ENCODE peak calls at places on chromosome 1, in six cellular contexts. One of them, this sample, is unnamed.

GRCh38 chr1:204145033-204145504 is 6.8 kb downstream of the ETNK2 start:
- DNase-seq in HEK293T: no peak
- DNase-seq in IMR-90: no peak
- DNase-seq in K562: no peak
- DNase-seq in GM12878: no peak
- DNase-seq in HepG2: peak; percentile 97
- DNase-seq in this sample: no peak

GRCh38 chr1:201476670-201477344 is 7.8 kb upstream of the PHLDA3 start:
- DNase-seq in HEK293T: no peak
- DNase-seq in IMR-90: no peak
- DNase-seq in K562: no peak
- DNase-seq in GM12878: no peak
- DNase-seq in HepG2: no peak
- DNase-seq in this sample: no peak

GRCh38 chr1:175824079-175824478 is 80.7 kb upstream of the TNR start:
- DNase-seq in HEK293T: no peak
- DNase-seq in IMR-90: no peak
- DNase-seq in K562: peak; percentile 21
- DNase-seq in GM12878: no peak
- DNase-seq in HepG2: no peak
- DNase-seq in this sample: no peak

GRCh38 chr1:94248956-94249688 is 11.7 kb upstream of the ARHGAP29 start:
- DNase-seq in HEK293T: no peak
- DNase-seq in IMR-90: no peak
- DNase-seq in K562: no peak
- DNase-seq in GM12878: no peak
- DNase-seq in HepG2: no peak
- DNase-seq in this sample: no peak

GRCh38 chr1:234260578-234260977 is 112.7 kb upstream of the COA6 start:
- DNase-seq in HEK293T: no peak
- DNase-seq in IMR-90: no peak
- DNase-seq in K562: no peak
- DNase-seq in GM12878: no peak
- DNase-seq in HepG2: no peak
- DNase-seq in this sample: no peak

GRCh38 chr1:28509705-28510349 is 4.0 kb downstream of the RCC1 start:
- DNase-seq in HEK293T: no peak
- DNase-seq in IMR-90: no peak
- DNase-seq in K562: no peak
- DNase-seq in GM12878: no peak
- DNase-seq in HepG2: no peak
- DNase-seq in this sample: no peak

GRCh38 chr1:24327886-24328285 is 8.7 kb downstream of the GRHL3 start:
- DNase-seq in HEK293T: no peak
- DNase-seq in IMR-90: peak; percentile 44
- DNase-seq in K562: no peak
- DNase-seq in GM12878: no peak
- DNase-seq in HepG2: no peak
- DNase-seq in this sample: no peak

GRCh38 chr1:111476761-111477309 is 3.1 kb downstream of the C1orf162 start:
- DNase-seq in HEK293T: no peak
- DNase-seq in IMR-90: no peak
- DNase-seq in K562: no peak
- DNase-seq in GM12878: peak; percentile 59
- DNase-seq in HepG2: no peak
- DNase-seq in this sample: no peak

GRCh38 chr1:96722161-96722908 is 751 bp downstream of the PTBP2 start:
- DNase-seq in HEK293T: peak; percentile 69
- DNase-seq in IMR-90: peak; percentile 54
- DNase-seq in K562: peak; percentile 78
- DNase-seq in GM12878: no peak
- DNase-seq in HepG2: peak; percentile 7
- DNase-seq in this sample: peak; percentile 46

GRCh38 chr1:106292130-106292529 is 764.3 kb upstream of the PRMT6 start:
- DNase-seq in HEK293T: no peak
- DNase-seq in IMR-90: no peak
- DNase-seq in K562: no peak
- DNase-seq in GM12878: no peak
- DNase-seq in HepG2: no peak
- DNase-seq in this sample: no peak

GRCh38 chr1:156476501-156477298 is 23.9 kb downstream of the MEF2D start:
- DNase-seq in HEK293T: no peak
- DNase-seq in IMR-90: peak; percentile 93
- DNase-seq in K562: no peak
- DNase-seq in GM12878: no peak
- DNase-seq in HepG2: peak; percentile 45
- DNase-seq in this sample: peak; percentile 31

GRCh38 chr1:14598498-14599172 is at the start of gene KAZN:
- DNase-seq in HEK293T: peak; percentile 57
- DNase-seq in IMR-90: no peak
- DNase-seq in K562: peak; percentile 21
- DNase-seq in GM12878: no peak
- DNase-seq in HepG2: no peak
- DNase-seq in this sample: no peak

GRCh38 chr1:227900571-227901051 is 47.1 kb downstream of the WNT9A start:
- DNase-seq in HEK293T: no peak
- DNase-seq in IMR-90: no peak
- DNase-seq in K562: no peak
- DNase-seq in GM12878: no peak
- DNase-seq in HepG2: no peak
- DNase-seq in this sample: no peak

GRCh38 chr1:46487818-46488218 is 1.8 kb upstream of the DMBX1 start:
- DNase-seq in HEK293T: peak; percentile 62
- DNase-seq in IMR-90: no peak
- DNase-seq in K562: peak; percentile 82
- DNase-seq in GM12878: no peak
- DNase-seq in HepG2: no peak
- DNase-seq in this sample: peak; percentile 44

GRCh38 chr1:52037402-52037814 is 3.8 kb upstream of the KTI12 start:
- DNase-seq in HEK293T: no peak
- DNase-seq in IMR-90: peak; percentile 77
- DNase-seq in K562: no peak
- DNase-seq in GM12878: no peak
- DNase-seq in HepG2: peak; percentile 97
- DNase-seq in this sample: no peak

GRCh38 chr1:27887215-27888035 is 15.1 kb downstream of the THEMIS2 start:
- DNase-seq in HEK293T: no peak
- DNase-seq in IMR-90: no peak
- DNase-seq in K562: no peak
- DNase-seq in GM12878: peak; percentile 82
- DNase-seq in HepG2: no peak
- DNase-seq in this sample: no peak

GRCh38 chr1:7190261-7190660 is 405.0 kb downstream of the CAMTA1 start:
- DNase-seq in HEK293T: no peak
- DNase-seq in IMR-90: no peak
- DNase-seq in K562: no peak
- DNase-seq in GM12878: no peak
- DNase-seq in HepG2: no peak
- DNase-seq in this sample: no peak

GRCh38 chr1:46547481-46548383 is 3.7 kb downstream of the KNCN start:
- DNase-seq in HEK293T: peak; percentile 59
- DNase-seq in IMR-90: peak; percentile 62
- DNase-seq in K562: peak; percentile 54
- DNase-seq in GM12878: no peak
- DNase-seq in HepG2: peak; percentile 52
- DNase-seq in this sample: peak; percentile 34

GRCh38 chr1:191869790-191870312 is 288.4 kb upstream of the RGS18 start:
- DNase-seq in HEK293T: no peak
- DNase-seq in IMR-90: no peak
- DNase-seq in K562: no peak
- DNase-seq in GM12878: no peak
- DNase-seq in HepG2: no peak
- DNase-seq in this sample: no peak

GRCh38 chr1:245409341-245410195 is 254.8 kb downstream of the KIF26B start:
- DNase-seq in HEK293T: no peak
- DNase-seq in IMR-90: no peak
- DNase-seq in K562: no peak
- DNase-seq in GM12878: no peak
- DNase-seq in HepG2: no peak
- DNase-seq in this sample: no peak

GRCh38 chr1:75764057-75764655 is 21.9 kb upstream of the RABGGTB start:
- DNase-seq in HEK293T: no peak
- DNase-seq in IMR-90: no peak
- DNase-seq in K562: peak; percentile 18
- DNase-seq in GM12878: no peak
- DNase-seq in HepG2: no peak
- DNase-seq in this sample: no peak

GRCh38 chr1:3670823-3671251 is 18.5 kb downstream of the TP73 start:
- DNase-seq in HEK293T: no peak
- DNase-seq in IMR-90: no peak
- DNase-seq in K562: no peak
- DNase-seq in GM12878: no peak
- DNase-seq in HepG2: no peak
- DNase-seq in this sample: no peak

GRCh38 chr1:3669971-3670431 is 17.7 kb downstream of the TP73 start:
- DNase-seq in HEK293T: no peak
- DNase-seq in IMR-90: no peak
- DNase-seq in K562: no peak
- DNase-seq in GM12878: no peak
- DNase-seq in HepG2: no peak
- DNase-seq in this sample: no peak

GRCh38 chr1:3672231-3672970 is 20.1 kb downstream of the TP73 start:
- DNase-seq in HEK293T: no peak
- DNase-seq in IMR-90: no peak
- DNase-seq in K562: no peak
- DNase-seq in GM12878: no peak
- DNase-seq in HepG2: no peak
- DNase-seq in this sample: no peak

GRCh38 chr1:3672971-3673361 is 20.6 kb downstream of the TP73 start:
- DNase-seq in HEK293T: no peak
- DNase-seq in IMR-90: no peak
- DNase-seq in K562: no peak
- DNase-seq in GM12878: no peak
- DNase-seq in HepG2: no peak
- DNase-seq in this sample: no peak

DNA sequence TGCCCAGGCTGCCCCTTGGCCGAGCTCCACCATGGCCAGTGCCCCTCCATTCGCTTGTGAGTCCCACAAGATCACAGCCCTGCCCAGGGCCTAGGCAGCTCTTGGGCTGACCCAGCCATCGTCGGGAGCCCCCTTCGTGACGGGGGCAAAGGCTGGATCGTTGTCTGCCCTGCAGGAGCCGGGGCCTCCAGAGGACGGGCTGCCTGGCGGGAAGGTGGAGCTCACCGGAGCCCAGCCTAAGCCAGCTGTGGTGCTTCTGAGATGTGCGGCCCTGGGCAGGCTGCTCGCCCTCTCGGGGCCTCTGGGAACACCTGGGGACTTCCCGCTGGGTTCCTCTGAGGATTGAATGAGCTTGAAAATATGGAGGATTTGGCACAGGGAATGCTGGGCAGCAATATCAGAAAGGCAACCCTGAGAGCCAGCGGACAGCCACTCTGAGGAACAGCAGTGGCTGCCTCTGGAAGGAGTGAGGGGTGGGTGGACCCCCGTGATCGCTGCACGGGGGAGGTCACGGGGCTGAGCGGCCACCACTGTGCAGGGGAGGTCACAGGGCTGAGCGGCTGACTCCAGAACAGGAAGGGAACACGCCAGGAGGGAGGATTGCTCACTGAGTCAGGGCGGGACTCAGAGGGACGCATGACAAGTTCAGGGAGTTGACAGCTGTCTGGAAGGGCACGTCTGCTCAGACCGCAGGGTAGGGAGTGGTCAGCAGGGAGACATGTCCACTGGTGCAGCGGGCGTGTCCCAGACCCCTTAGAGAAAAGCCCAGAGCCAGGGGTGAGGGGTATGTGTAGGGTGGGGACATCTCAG is 19.3 kb downstream of the TP73 start:
- DNase-seq in HEK293T: no peak
- DNase-seq in IMR-90: no peak
- DNase-seq in K562: no peak
- DNase-seq in GM12878: no peak
- DNase-seq in HepG2: no peak
- DNase-seq in this sample: no peak
- TF ChIP-seq BHLHE40 in HEK293T: no peak
- TF ChIP-seq BHLHE40 in IMR-90: no peak
- TF ChIP-seq BHLHE40 in K562: peak; percentile 36
- TF ChIP-seq BHLHE40 in GM12878: no peak
- TF ChIP-seq BHLHE40 in HepG2: no peak
- TF ChIP-seq BHLHE40 in this sample: no peak

GRCh38 chr1:218828125-218828650 is 345.5 kb upstream of the LYPLAL1 start:
- DNase-seq in HEK293T: no peak
- DNase-seq in IMR-90: no peak
- DNase-seq in K562: no peak
- DNase-seq in GM12878: no peak
- DNase-seq in HepG2: no peak
- DNase-seq in this sample: no peak
- TF ChIP-seq BHLHE40 in HEK293T: no peak
- TF ChIP-seq BHLHE40 in IMR-90: no peak
- TF ChIP-seq BHLHE40 in K562: no peak
- TF ChIP-seq BHLHE40 in GM12878: no peak
- TF ChIP-seq BHLHE40 in HepG2: no peak
- TF ChIP-seq BHLHE40 in this sample: no peak

DNA sequence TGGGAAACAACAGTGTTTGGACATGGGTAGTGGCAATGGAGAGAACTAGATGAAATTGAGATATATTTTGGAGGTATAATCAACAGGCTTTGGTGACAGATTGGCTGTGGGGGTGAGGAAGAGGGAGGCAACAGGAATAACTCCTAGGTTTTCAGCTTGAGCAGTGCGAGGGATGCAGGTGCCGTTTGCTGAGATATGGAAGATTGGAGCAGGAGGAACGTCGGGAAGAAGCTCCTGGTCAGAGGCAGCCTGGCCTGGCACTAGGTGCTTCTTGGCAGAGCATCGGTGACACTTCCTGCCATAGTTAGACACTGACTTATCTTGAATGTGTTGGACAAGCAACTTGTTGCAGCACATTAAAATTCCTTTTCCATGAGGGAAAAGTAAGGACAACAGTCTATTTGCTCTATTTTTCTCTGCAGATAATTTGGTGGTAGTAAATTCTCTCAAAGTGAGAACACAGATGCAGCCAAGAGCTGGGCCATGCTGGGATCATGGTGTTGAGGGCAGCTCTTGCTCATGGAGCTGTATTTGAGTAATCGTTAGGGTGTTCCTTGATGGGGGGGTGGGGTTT is 21.5 kb upstream of the MYSM1 start:
- DNase-seq in HEK293T: no peak
- DNase-seq in IMR-90: no peak
- DNase-seq in K562: no peak
- DNase-seq in GM12878: no peak
- DNase-seq in HepG2: no peak
- DNase-seq in this sample: no peak
- TF ChIP-seq BHLHE40 in HEK293T: no peak
- TF ChIP-seq BHLHE40 in IMR-90: no peak
- TF ChIP-seq BHLHE40 in K562: no peak
- TF ChIP-seq BHLHE40 in GM12878: no peak
- TF ChIP-seq BHLHE40 in HepG2: no peak
- TF ChIP-seq BHLHE40 in this sample: no peak

GRCh38 chr1:15627343-15627988 is 10.2 kb downstream of the DDI2 start:
- DNase-seq in HEK293T: no peak
- DNase-seq in IMR-90: peak; percentile 26
- DNase-seq in K562: peak; percentile 34
- DNase-seq in GM12878: peak; percentile 45
- DNase-seq in HepG2: no peak
- DNase-seq in this sample: no peak
- TF ChIP-seq BHLHE40 in HEK293T: no peak
- TF ChIP-seq BHLHE40 in IMR-90: no peak
- TF ChIP-seq BHLHE40 in K562: no peak
- TF ChIP-seq BHLHE40 in GM12878: no peak
- TF ChIP-seq BHLHE40 in HepG2: no peak
- TF ChIP-seq BHLHE40 in this sample: no peak

GRCh38 chr1:78086697-78087096 is 40.9 kb downstream of the GIPC2 start:
- DNase-seq in HEK293T: no peak
- DNase-seq in IMR-90: no peak
- DNase-seq in K562: no peak
- DNase-seq in GM12878: no peak
- DNase-seq in HepG2: no peak
- DNase-seq in this sample: no peak
- TF ChIP-seq BHLHE40 in HEK293T: no peak
- TF ChIP-seq BHLHE40 in IMR-90: no peak
- TF ChIP-seq BHLHE40 in K562: no peak
- TF ChIP-seq BHLHE40 in GM12878: no peak
- TF ChIP-seq BHLHE40 in HepG2: no peak
- TF ChIP-seq BHLHE40 in this sample: no peak